ENCODE peak calls at places on chromosome 14, in six cellular contexts. A is IMR-90, M is upper lobe of left lung, C is thyroid gland, R is A549, Y is endothelial cell of umbilical vein. I is an unnamed sample. For H3K4me1, the result is how much of the 10 kb centered on the place peaks cover.

GRCh38 chr14:67516679-67517078 is 16.4 kb upstream of the PLEKHH1 start:
- DNase-seq in R (no peak), A (no peak), M (no peak), C (no peak), Y (no peak), I (no peak)

GRCh38 chr14:29348504-29348903 is 579.1 kb downstream of the PRKD1 start:
- DNase-seq in A (peak), R (no peak), C (no peak), M (no peak), Y (no peak), I (no peak)

GRCh38 chr14:100824156-100824555 is 1.8 kb upstream of the MEG3 start:
- DNase-seq in C (peak), R (no peak), A (peak), M (no peak), Y (peak), I (no peak)

GRCh38 chr14:68691031-68691864 is 101.6 kb downstream of the ZFP36L1 start:
- DNase-seq in R (no peak), A (no peak), C (no peak), M (peak), Y (no peak), I (peak)

GRCh38 chr14:104972301-104973211 is 5.6 kb downstream of the AHNAK2 start:
- DNase-seq in Y (peak), M (peak), R (peak), C (peak), A (no peak), I (peak)

GRCh38 chr14:45083622-45083978 is 316 bp upstream of the PRPF39 start:
- DNase-seq in A (no peak), Y (no peak), C (no peak), M (no peak), R (no peak), I (no peak)

GRCh38 chr14:104114421-104115130 is 23.8 kb upstream of the KIF26A start:
- DNase-seq in C (peak), A (no peak), Y (no peak), M (no peak), R (no peak), I (peak)

GRCh38 chr14:37901978-37902377 is 305.7 kb upstream of the SSTR1 start:
- DNase-seq in R (no peak), C (no peak), Y (no peak), M (no peak), A (peak), I (peak)

GRCh38 chr14:103858063-103858820 is 10.9 kb upstream of the PPP1R13B start:
- DNase-seq in R (no peak), C (no peak), M (no peak), A (no peak), Y (no peak), I (no peak)

GRCh38 chr14:58844544-58844943 is 206.8 kb downstream of the DACT1 start:
- DNase-seq in Y (no peak), C (no peak), M (no peak), A (no peak), R (no peak), I (no peak)

GRCh38 chr14:81332725-81333124 is 67.4 kb downstream of the STON2 start:
- DNase-seq in R (no peak), Y (no peak), C (no peak), A (no peak), M (no peak), I (no peak)

GRCh38 chr14:29814153-29815057 is 113.2 kb downstream of the PRKD1 start:
- DNase-seq in C (peak), A (peak), M (peak), R (no peak), Y (no peak), I (no peak)

GRCh38 chr14:25400607-25401206 is 350.8 kb upstream of the STXBP6 start:
- DNase-seq in M (peak), C (peak), R (no peak), Y (peak), A (peak), I (no peak)

GRCh38 chr14:68734231-68734732 is 58.6 kb downstream of the ZFP36L1 start:
- DNase-seq in M (peak), R (no peak), A (peak), C (no peak), Y (peak), I (peak)

GRCh38 chr14:101216725-101217463 is 313.4 kb upstream of the RTL1 start:
- DNase-seq in R (no peak), M (peak), C (no peak), A (no peak), Y (no peak), I (no peak)

GRCh38 chr14:21090940-21091663 is 7.4 kb downstream of the ZNF219 start:
- DNase-seq in Y (no peak), C (no peak), M (no peak), R (no peak), A (no peak), I (no peak)

GRCh38 chr14:73729556-73730265 is 15.5 kb upstream of the PNMA1 start:
- DNase-seq in M (no peak), A (no peak), C (no peak), R (no peak), Y (no peak), I (peak)

GRCh38 chr14:73726025-73726961 is 12.1 kb upstream of the PNMA1 start:
- DNase-seq in A (no peak), Y (no peak), M (no peak), R (no peak), C (no peak), I (no peak)

GRCh38 chr14:73727181-73727580 is 13.0 kb upstream of the PNMA1 start:
- DNase-seq in A (no peak), Y (no peak), R (no peak), M (no peak), C (no peak), I (no peak)

GRCh38 chr14:73729015-73729330 is 14.8 kb upstream of the PNMA1 start:
- DNase-seq in R (no peak), M (no peak), Y (no peak), A (no peak), C (no peak), I (no peak)

GRCh38 chr14:73728106-73729014 is 14.2 kb upstream of the PNMA1 start:
- DNase-seq in Y (peak), R (peak), M (peak), C (peak), A (peak), I (no peak)
- H3K4me1 ChIP-seq in Y (half or more), R (half or more), M (under half), C (under half), A (under half), I (half or more)

GRCh38 chr14:75333523-75334190 is 55.0 kb downstream of the FOS start:
- DNase-seq in Y (no peak), R (no peak), C (no peak), A (no peak), M (no peak), I (no peak)

GRCh38 chr14:75339059-75339458 is 60.4 kb downstream of the FOS start:
- DNase-seq in A (peak), C (no peak), R (no peak), M (no peak), Y (no peak), I (no peak)

GRCh38 chr14:75328575-75328974 is 49.9 kb downstream of the FOS start:
- DNase-seq in R (no peak), A (no peak), M (no peak), C (no peak), Y (no peak), I (no peak)

GRCh38 chr14:75335588-75335987 is 57.0 kb downstream of the FOS start:
- DNase-seq in Y (no peak), A (no peak), C (no peak), M (no peak), R (no peak), I (no peak)

GRCh38 chr14:75334191-75335051 is 55.8 kb downstream of the FOS start:
- DNase-seq in R (no peak), C (peak), A (peak), M (peak), Y (no peak), I (peak)
- TF ChIP-seq POLR2A in R (no peak), C (no peak), A (no peak), M (no peak), Y (no peak), I (no peak)

DNA sequence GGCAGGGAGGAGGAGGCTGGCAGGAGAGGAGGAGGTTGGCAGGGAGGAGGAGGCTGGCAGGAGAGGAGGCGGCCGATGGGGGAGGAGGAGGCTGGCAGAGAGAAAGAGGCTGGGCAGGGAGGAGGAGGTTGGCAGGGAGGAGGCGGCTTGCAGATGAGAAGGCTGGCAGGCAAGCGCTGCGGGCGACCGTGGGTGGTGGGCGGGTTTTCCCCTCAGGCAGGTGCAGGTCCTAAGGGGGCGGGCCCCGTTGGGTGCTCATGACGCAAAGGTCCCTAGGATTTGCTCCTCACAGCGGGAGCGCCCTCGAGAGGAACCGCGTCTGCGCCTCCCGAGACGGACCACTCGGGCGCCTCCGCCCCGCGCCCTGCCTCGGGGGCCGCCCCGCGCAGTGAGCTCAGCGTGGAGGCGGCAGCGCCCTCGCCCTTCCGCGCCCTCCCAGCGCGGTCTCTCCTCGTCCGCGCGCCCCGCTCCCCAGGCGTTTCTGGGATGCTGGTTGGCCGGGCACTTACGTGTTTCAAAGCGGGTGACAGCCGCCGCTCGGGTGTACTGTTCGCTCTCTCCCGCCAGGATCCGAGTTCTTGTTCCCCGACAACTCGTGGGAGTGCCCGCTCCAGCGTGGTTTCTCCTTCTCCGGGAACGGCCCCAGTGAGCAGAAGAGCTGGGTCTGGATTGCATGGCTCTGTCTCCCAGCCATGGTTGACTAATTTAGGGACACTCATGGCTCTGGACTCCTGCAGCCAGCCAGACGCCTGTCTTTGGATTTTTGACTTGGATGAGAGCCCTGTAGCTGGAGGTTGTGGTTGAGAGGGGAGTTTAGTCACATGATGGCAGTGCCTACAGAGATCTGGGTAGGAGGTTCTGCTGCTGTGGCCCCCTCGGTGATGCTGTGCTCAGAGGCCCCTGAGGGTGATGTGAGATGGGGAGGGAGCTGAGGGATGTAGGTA is 64.1 kb upstream of the PPP4R3A start:
- DNase-seq in R (peak), Y (peak), C (peak), M (peak), A (peak), I (no peak)
- H3K27ac ChIP-seq in R (peak), Y (no peak), C (no peak), M (no peak), A (no peak), I (no peak)

GRCh38 chr14:89368490-89369477 is 48.2 kb downstream of the FOXN3 start:
- DNase-seq in M (peak), R (no peak), A (no peak), Y (no peak), C (no peak), I (no peak)

GRCh38 chr14:89367449-89368120 is 49.4 kb downstream of the FOXN3 start:
- DNase-seq in R (no peak), C (no peak), A (no peak), M (no peak), Y (no peak), I (no peak)

GRCh38 chr14:89364316-89364715 is 52.7 kb downstream of the FOXN3 start:
- DNase-seq in C (no peak), Y (no peak), A (no peak), R (no peak), M (no peak), I (no peak)

GRCh38 chr14:89365071-89365801 is 51.8 kb downstream of the FOXN3 start:
- DNase-seq in C (no peak), A (peak), R (no peak), Y (no peak), M (peak), I (no peak)

GRCh38 chr14:89366580-89367448 is 50.2 kb downstream of the FOXN3 start:
- DNase-seq in A (no peak), C (no peak), R (no peak), Y (no peak), M (peak), I (no peak)
- H3K4me1 ChIP-seq in A (under half), C (under half), R (under half), Y (under half), M (half or more), I (half or more)

GRCh38 chr14:50762931-50763300 is 68.0 kb downstream of the NIN start:
- DNase-seq in A (no peak), R (no peak), Y (no peak), C (no peak), M (no peak), I (no peak)
- TF ChIP-seq POLR2A in A (no peak), R (no peak), Y (no peak), C (no peak), M (no peak), I (no peak)

DNA sequence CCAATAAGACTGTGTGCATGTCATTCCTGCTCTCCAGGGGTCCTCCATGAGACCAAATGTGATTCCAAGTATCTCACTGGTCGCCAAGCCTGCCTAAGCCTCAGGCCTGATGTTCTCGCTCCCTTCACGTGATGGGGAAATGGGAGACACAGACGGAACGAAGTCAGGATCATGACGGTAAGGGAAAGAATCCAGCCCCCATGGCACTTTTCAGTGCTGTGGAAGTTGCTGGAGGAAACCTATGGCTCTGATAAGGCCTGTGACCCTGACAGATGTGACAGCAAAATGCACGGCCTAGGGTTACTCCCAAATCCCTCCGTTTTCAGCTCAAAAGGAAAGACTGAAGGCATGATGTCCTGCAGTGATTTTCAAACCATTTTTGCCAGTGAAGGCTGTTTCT is 184.9 kb downstream of the CALM1 start:
- DNase-seq in C (no peak), A (no peak), Y (no peak), M (no peak), R (no peak), I (no peak)
- H3K27ac ChIP-seq in C (no peak), A (no peak), Y (no peak), M (no peak), R (no peak), I (no peak)

GRCh38 chr14:64757601-64758000 is 53.4 kb downstream of the PLEKHG3 start:
- DNase-seq in A (no peak), C (no peak), R (no peak), M (no peak), Y (no peak), I (peak)
- H3K4me1 ChIP-seq in A (under half), C (under half), R (half or more), M (under half), Y (under half), I (half or more)

GRCh38 chr14:53955234-53955556 is 1.4 kb downstream of the BMP4 start:
- DNase-seq in R (no peak), A (no peak), Y (no peak), C (no peak), M (no peak), I (peak)

GRCh38 chr14:53955671-53956426 is 776 bp downstream of the BMP4 start:
- DNase-seq in M (peak), A (no peak), R (no peak), Y (peak), C (peak), I (peak)

GRCh38 chr14:53957739-53958138 is 1.1 kb upstream of the BMP4 start:
- DNase-seq in R (no peak), C (no peak), Y (no peak), A (no peak), M (no peak), I (no peak)

GRCh38 chr14:53954551-53955233 is 1.9 kb downstream of the BMP4 start:
- DNase-seq in M (peak), Y (peak), R (no peak), A (peak), C (peak), I (peak)

DNA sequence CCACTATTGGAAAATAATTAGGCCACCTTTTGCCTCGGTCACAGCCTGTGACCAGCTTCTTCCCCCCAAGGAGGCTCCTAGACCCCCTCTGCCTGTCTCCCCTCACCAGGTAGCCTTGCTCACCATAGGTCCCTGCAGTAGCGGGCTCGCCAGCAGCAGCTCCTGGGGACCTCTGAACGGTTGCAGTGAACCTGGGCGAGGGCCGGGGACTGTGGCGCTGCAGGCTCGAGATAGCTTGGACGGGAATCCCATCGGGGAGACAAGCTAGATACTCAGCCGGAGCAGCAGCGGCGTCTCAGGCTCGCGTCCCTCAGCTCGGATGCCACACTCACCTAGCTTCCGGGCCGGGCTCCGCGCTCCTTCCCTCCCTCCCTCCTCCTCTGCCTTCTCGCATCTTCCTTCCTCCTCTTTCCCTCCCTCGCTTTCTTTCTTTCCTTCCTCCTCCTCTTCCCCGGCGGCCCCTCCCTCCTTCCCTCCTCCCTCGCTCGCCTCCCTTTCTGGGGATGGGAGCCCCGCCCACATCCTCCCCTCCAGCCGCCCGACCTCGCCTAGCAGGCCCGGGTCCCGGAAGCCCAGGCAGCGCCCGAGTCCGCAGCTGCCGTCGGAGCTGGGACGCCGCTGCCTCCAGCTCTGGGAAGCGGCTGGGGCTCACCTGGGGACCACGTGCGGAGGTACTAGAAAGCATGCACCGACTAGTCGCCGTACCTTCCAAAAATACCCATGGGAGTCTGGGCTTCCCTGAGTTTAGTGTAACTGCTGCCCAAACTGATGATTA is at the start of gene BMP4:
- DNase-seq in A (peak), Y (peak), R (no peak), M (peak), C (peak), I (peak)
- TF ChIP-seq POLR2A in A (no peak), Y (peak), R (peak), M (peak), C (no peak), I (no peak)

GRCh38 chr14:47720281-47720680 is 44.9 kb upstream of the MDGA2 start:
- DNase-seq in Y (no peak), M (no peak), A (no peak), R (no peak), C (no peak), I (no peak)

GRCh38 chr14:47722929-47723693 is 47.7 kb upstream of the MDGA2 start:
- DNase-seq in C (no peak), R (no peak), A (no peak), M (no peak), Y (no peak), I (no peak)
- H3K27ac ChIP-seq in C (no peak), R (no peak), A (no peak), M (no peak), Y (no peak), I (no peak)

I was measured in suprapubic skin.